ENCODE peak calls at places on chromosomes 5 and 9, in four cellular contexts. A, H, D and M are unnamed samples. For H3K79me2, the result is how much of the 10 kb centered on the place peaks cover.

GRCh38 chr9:22683393-22684075 is 236.9 kb downstream of the DMRTA1 start:
- DNase-seq in A (no peak), H (no peak), D (no peak), M (peak)

GRCh38 chr5:6837519-6838110 is 124.4 kb downstream of the TENT4A start:
- DNase-seq in A (no peak), H (no peak), D (peak), M (peak)

GRCh38 chr5:38379360-38379827 is 121.0 kb downstream of the EGFLAM start:
- DNase-seq in A (no peak), H (peak), D (no peak), M (peak)

GRCh38 chr5:147413266-147413665 is 96.6 kb downstream of the DPYSL3 start:
- DNase-seq in A (no peak), H (no peak), D (no peak), M (no peak)

GRCh38 chr5:24141046-24141445 is 503.7 kb downstream of the CDH10 start:
- DNase-seq in A (no peak), H (peak), D (no peak), M (peak)

GRCh38 chr5:7209583-7210139 is 186.3 kb upstream of the ADCY2 start:
- DNase-seq in A (no peak), H (no peak), D (no peak), M (no peak)

GRCh38 chr5:124922255-124922975 is 176.0 kb upstream of the ZNF608 start:
- DNase-seq in A (no peak), H (no peak), D (no peak), M (peak)

GRCh38 chr5:107542831-107543231 is 127.9 kb downstream of the EFNA5 start:
- DNase-seq in A (peak), H (no peak), D (no peak), M (no peak)

GRCh38 chr5:40171971-40172370 is 507.7 kb upstream of the PTGER4 start:
- DNase-seq in A (no peak), H (no peak), D (no peak), M (no peak)

GRCh38 chr5:52725781-52726180 is 61.9 kb upstream of the ITGA1 start:
- DNase-seq in A (no peak), H (no peak), D (no peak), M (no peak)

GRCh38 chr5:172768573-172769323 is 2.2 kb downstream of the DUSP1 start:
- DNase-seq in A (peak), H (no peak), D (no peak), M (peak)

GRCh38 chr9:34589656-34590375 is at the start of gene CNTFR:
- DNase-seq in A (no peak), H (no peak), D (no peak), M (no peak)

GRCh38 chr5:163106098-163106497 is 331.3 kb upstream of the CCNG1 start:
- DNase-seq in A (no peak), H (no peak), D (no peak), M (no peak)

GRCh38 chr5:154647760-154648143 is 107.4 kb upstream of the LARP1 start:
- DNase-seq in A (no peak), H (no peak), D (no peak), M (peak)

GRCh38 chr5:1659100-1660036 is 135.6 kb upstream of the LPCAT1 start:
- DNase-seq in A (no peak), H (peak), D (no peak), M (no peak)

GRCh38 chr5:75239681-75240080 is 3.0 kb upstream of the ANKRD31 start:
- DNase-seq in A (peak), H (no peak), D (no peak), M (peak)

GRCh38 chr9:14467675-14468374 is 153.9 kb upstream of the NFIB start:
- DNase-seq in A (no peak), H (no peak), D (no peak), M (no peak)

GRCh38 chr9:133463864-133464615 is 4.3 kb downstream of the CACFD1 start:
- DNase-seq in A (no peak), H (no peak), D (no peak), M (no peak)

GRCh38 chr9:111759762-111760639 is 34.7 kb downstream of the SHOC1 start:
- DNase-seq in A (peak), H (no peak), D (no peak), M (peak)

GRCh38 chr5:2222246-2222645 is 339.5 kb upstream of the IRX4 start:
- DNase-seq in A (no peak), H (no peak), D (no peak), M (no peak)

GRCh38 chr5:26329562-26330189 is 708.7 kb downstream of the CDH9 start:
- DNase-seq in A (no peak), H (no peak), D (no peak), M (peak)

GRCh38 chr5:10489810-10490426 is 48.2 kb downstream of the ROPN1L start:
- DNase-seq in A (no peak), H (no peak), D (no peak), M (no peak)

GRCh38 chr5:169416583-169417196 is 115.8 kb upstream of the SLIT3 start:
- DNase-seq in A (peak), H (no peak), D (no peak), M (no peak)

GRCh38 chr5:147098233-147098790 is 136.5 kb upstream of the STK32A start:
- DNase-seq in A (peak), H (peak), D (peak), M (peak)

GRCh38 chr5:172146748-172147092 is 41.3 kb downstream of the STK10 start:
- DNase-seq in A (no peak), H (no peak), D (no peak), M (no peak)

GRCh38 chr5:142053434-142054253 is 40.8 kb upstream of the GNPDA1 start:
- DNase-seq in A (peak), H (no peak), D (no peak), M (peak)

GRCh38 chr9:105389789-105390188 is 58.0 kb upstream of the FSD1L start:
- DNase-seq in A (no peak), H (no peak), D (no peak), M (no peak)

GRCh38 chr5:173969167-173970049 is 19.6 kb upstream of the C5orf47 start:
- DNase-seq in A (peak), H (no peak), D (no peak), M (peak)

GRCh38 chr5:92505925-92506324 is 1075.1 kb downstream of the NR2F1-AS1 start:
- DNase-seq in A (no peak), H (no peak), D (no peak), M (no peak)

GRCh38 chr5:96640696-96641095 is 21.5 kb upstream of the CAST start:
- DNase-seq in A (no peak), H (no peak), D (no peak), M (no peak)

DNA sequence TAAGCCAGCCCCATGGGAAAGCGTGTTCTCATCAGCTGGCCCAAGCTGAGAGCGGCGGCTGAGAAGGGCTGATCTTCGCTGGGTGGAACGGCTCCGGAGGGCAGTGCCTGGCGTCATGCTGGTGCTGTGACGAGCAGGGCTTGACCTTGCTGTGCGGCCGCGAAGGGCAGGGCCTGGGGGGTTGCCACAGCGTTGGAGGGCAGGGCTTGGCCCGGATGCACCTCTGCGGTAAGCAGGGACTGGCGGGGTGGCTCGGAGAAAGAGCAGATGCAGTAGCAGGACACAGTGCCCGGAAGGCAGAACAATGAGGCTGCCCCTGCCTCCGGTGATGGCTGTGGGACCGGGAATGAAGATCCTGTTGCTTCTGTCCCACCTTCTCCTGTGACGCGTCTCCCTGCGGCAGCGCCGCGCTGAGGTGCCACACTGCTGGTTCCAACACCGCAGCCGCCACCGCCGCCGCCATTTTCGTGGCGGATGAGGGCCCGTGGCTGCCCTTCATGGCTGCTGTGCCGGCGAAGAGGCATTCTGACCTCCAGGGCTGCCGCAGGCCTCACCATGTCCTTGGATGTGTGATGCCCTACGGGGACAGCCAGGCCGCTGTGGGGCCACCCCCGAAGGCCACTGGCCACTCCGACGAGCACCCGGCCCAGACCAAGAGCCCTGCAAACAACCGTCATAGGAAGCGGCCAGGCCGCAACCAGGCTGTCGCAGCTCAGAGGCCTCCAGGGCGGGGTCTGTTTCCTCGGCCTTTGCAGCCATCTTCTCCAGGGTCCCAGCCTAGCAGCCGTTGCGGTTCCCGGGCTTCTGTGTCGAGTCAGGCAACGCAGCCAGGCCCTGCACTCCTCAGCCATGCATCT is 890.5 kb upstream of the CTNND2 start:
- DNase-seq in A (no peak), H (no peak), D (no peak), M (no peak)
- H2AK5ac ChIP-seq in A (no peak), H (no peak), D (no peak), M (no peak)

DNA sequence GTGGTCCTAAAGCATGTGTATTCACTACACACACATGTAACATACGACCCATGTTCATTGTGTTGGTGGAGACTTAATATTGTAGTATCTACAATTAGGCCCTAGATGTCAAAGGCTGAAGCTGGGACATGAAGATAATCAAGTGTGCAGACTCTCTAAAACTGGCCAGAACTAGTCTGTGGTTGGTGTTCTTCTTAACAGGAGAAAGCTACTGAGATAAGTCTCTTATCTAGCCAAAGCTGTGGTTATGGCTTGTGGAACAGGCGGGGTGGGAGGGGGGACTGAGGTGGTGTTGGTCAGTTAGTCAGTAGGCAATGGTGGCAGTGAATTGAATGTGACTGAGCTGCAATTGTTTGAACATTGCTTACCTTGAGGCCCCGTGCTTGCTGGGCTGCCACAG is 112.7 kb upstream of the SLC24A2 start:
- DNase-seq in A (no peak), H (no peak), D (no peak), M (no peak)
- H3K79me2 ChIP-seq in A (under half), H (under half), D (under half), M (under half)

DNA sequence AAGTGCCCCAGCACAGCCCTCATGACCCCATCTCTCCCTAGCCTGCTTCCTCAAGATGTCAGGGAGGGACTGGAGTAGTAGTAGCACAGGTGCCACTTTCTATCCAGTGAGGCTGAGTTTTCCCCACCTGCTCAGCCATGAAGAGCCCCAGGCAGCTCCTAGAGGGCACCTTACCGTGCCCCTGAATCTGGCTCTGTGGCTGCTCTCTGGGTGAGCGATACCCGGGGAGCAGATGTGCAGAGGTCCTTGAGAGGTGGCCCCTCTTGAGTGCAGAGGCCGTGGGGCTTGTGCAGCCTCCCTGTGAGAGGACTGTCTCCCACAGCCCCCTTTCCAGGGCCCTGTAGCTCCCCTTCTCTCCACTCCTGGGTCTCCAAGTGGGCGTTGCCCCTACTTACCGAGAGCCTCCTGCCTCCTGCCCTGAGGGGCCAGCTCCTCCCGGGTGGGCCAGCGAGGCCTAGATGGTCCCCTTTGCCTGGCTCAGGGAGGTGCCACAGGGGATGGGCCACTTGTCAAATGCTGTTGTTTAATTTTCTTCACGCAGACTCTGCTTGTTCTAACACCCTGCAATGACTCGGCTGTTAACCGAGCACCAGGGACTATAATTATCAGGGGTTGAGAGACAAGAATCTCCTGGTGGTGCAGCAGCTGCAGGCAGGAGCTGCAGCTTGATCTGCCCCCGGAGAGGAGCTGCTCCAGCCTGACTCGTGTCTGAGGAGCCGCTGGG is 29.6 kb upstream of the PITX1 start:
- DNase-seq in A (no peak), H (no peak), D (no peak), M (no peak)
- H2AK5ac ChIP-seq in A (no peak), H (no peak), D (no peak), M (no peak)

GRCh38 chr5:129724222-129724621 is 23.7 kb upstream of the MINAR2 start:
- DNase-seq in A (no peak), H (no peak), D (no peak), M (peak)
- H3K79me2 ChIP-seq in A (under half), H (under half), D (under half), M (under half)

DNA sequence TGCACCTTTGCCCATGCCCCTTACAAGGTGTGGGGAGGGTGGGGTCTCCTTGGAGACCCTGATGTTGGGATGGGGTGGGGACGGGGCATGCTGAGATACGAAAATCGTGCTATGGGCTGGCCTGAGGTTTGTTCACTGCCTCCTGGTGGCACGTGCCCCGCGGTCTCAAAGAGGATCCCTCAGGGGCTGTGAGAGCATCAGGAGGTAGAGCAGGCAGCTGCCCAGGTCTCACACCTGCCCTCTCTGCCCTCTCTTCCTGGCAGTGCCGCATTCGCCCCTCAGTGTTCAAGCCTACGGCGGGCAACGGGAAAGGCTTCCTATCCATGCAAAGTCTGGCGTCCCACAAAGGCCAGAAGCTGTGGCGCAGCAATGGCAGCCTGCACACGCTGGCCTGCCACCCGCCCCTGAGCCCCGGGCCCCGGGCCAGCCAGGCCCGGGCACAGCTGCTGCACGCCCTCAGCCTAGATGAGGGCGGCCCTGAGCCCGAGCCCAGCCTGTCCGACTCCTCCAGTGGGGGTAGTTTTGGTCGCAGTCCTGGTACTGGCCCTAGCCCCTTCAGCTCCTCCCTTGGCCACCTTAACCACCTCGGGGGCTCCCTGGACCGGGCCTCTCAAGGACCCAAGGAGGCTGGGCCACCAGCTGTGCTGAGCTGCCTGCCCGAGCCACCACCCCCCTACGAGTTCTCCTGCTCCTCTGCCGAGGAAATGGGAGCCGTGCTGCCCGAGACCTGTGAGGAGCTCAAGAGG is 6.8 kb downstream of the N4BP3 start:
- DNase-seq in A (no peak), H (no peak), D (no peak), M (no peak)
- H2AK5ac ChIP-seq in A (no peak), H (no peak), D (peak), M (no peak)

GRCh38 chr9:136087741-136088480 is 7.2 kb downstream of the NACC2 start:
- DNase-seq in A (no peak), H (peak), D (no peak), M (no peak)
- H3K79me2 ChIP-seq in A (under half), H (under half), D (under half), M (under half)

DNA sequence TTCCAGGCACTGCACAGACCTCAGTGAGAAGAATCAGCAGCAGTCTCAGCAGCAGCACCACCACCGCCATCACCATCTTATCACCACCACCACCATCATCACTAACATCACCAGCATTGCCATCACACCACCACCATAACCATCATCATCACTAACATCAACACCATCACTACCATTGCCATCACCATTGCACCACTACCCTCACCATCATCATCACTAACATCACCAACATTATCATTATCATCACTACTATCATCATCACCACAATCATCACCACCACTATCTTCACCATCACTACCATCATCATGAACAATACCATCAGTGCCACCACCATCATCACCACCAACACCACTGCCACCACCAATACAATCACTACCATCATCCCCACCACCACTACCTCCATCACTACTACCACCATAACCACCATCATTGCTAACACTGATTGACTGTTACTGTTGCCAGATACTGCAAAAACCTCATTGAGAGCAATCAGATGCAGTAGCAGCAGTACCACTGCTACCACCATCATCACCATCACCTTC is 61.7 kb downstream of the ABLIM3 start:
- DNase-seq in A (no peak), H (no peak), D (no peak), M (no peak)
- H2AK5ac ChIP-seq in A (no peak), H (no peak), D (peak), M (no peak)

GRCh38 chr5:132480546-132481242 is 9.9 kb downstream of the IRF1 start:
- DNase-seq in A (peak), H (no peak), D (no peak), M (no peak)
- H3K79me2 ChIP-seq in A (under half), H (under half), D (under half), M (under half)